ENCODE peak calls at places on chromosomes 5 and 9, in nine cellular contexts. P is GM23338; F is HCT116; O is CD4-positive, CD25-positive, alpha-beta regulatory T cell; I is mammary epithelial cell; X is left ventricle myocardium inferior; N is astrocyte; K is neural progenitor cell; E is adipocyte. L is an unnamed sample.
A peak's percentile ranks its signal among the peaks of the same experiment; 100 is the strongest.

GRCh38 chr9:134720796-134721195 is 79.2 kb downstream of the COL5A1 start:
- DNase-seq in K (no peak), N (no peak), X (peak; percentile 10), I (no peak), P (no peak), E (no peak), F (no peak), O (no peak), L (no peak)

GRCh38 chr5:32916648-32917047 is 205.5 kb downstream of the NPR3 start:
- DNase-seq in E (peak; percentile 66), X (no peak), K (peak; percentile 50), F (peak; percentile 32), O (no peak), I (peak; percentile 41), N (peak; percentile 13), P (peak; percentile 73), L (peak; percentile 84)

GRCh38 chr5:56814361-56814962 is 887 bp upstream of the MAP3K1 start:
- DNase-seq in I (no peak), K (peak; percentile 66), O (peak; percentile 62), E (peak; percentile 63), X (peak; percentile 44), P (peak; percentile 60), F (no peak), N (no peak), L (peak; percentile 78)

GRCh38 chr5:142500506-142500905 is 175.7 kb upstream of the SPRY4 start:
- DNase-seq in K (no peak), I (no peak), X (no peak), P (no peak), N (no peak), F (no peak), O (no peak), E (no peak), L (no peak)

GRCh38 chr9:69812068-69813000 is 8.3 kb upstream of the CFAP95 start:
- DNase-seq in O (no peak), K (no peak), F (no peak), E (no peak), P (no peak), X (no peak), I (no peak), N (no peak), L (no peak)

GRCh38 chr5:79512692-79513518 is 1.0 kb downstream of the HOMER1 start:
- DNase-seq in P (peak; percentile 64), O (peak; percentile 19), K (peak; percentile 41), E (peak; percentile 68), X (no peak), N (no peak), I (peak; percentile 48), F (no peak), L (peak; percentile 50)

GRCh38 chr5:67268233-67269011 is 71.8 kb upstream of the CD180 start:
- DNase-seq in O (no peak), K (peak; percentile 71), F (no peak), E (peak; percentile 97), I (peak; percentile 85), N (peak; percentile 91), X (peak; percentile 71), P (no peak), L (no peak)

GRCh38 chr9:82354260-82354659 is 365.7 kb downstream of the SPATA31D1 start:
- DNase-seq in P (no peak), O (no peak), F (no peak), E (peak; percentile 64), K (no peak), X (no peak), N (peak; percentile 96), I (peak; percentile 97), L (no peak)

GRCh38 chr9:129749575-129749974 is 3.3 kb downstream of the PTGES start:
- DNase-seq in N (no peak), F (no peak), P (no peak), E (no peak), X (no peak), I (no peak), O (no peak), K (no peak), L (no peak)

DNA sequence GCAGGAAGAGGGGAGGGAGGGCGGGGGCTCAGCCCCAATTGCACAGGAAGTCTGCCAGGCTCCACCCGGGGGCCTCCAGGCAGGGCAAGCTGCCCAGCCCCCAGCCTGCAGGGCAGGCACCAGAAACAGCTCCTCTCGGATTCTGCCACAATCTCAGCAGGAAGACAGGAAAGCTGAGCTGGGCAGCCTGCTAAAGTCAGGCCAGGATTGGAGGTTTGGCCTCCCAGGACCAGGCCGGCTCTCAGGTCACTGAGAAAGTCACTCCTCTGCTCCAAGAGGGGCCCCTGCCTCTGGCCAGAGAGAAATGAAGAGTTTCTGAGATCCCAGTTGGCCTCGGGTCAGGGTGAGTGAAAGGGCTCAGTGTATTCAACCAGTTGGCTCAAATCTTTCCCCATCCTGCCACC is 54.6 kb upstream of the STXBP1 start:
- DNase-seq in I (no peak), F (no peak), O (peak; percentile 74), X (no peak), P (no peak), N (no peak), E (peak; percentile 83), K (peak; percentile 53), L (no peak)
- H3K4me1 ChIP-seq in I (peaks cover 79% of the 10 kb centered on the region), F (peaks cover 74% of the 10 kb centered on the region), O (peaks cover 49% of the 10 kb centered on the region), X (peaks cover 89% of the 10 kb centered on the region), P (peaks cover 18% of the 10 kb centered on the region), N (peaks cover 74% of the 10 kb centered on the region), E (peaks cover 65% of the 10 kb centered on the region), K (peaks cover 40% of the 10 kb centered on the region), L (peaks cover 15% of the 10 kb centered on the region)

GRCh38 chr5:11306365-11306764 is 545.3 kb upstream of the DAP start:
- DNase-seq in P (no peak), O (no peak), X (no peak), F (no peak), N (no peak), E (no peak), I (no peak), K (no peak), L (no peak)

GRCh38 chr5:11311731-11312130 is 550.7 kb upstream of the DAP start:
- DNase-seq in X (no peak), N (no peak), I (no peak), E (no peak), O (no peak), P (no peak), F (no peak), K (no peak), L (no peak)

GRCh38 chr5:11310158-11310557 is 549.1 kb upstream of the DAP start:
- DNase-seq in P (no peak), I (no peak), X (no peak), F (no peak), K (no peak), E (no peak), O (no peak), N (no peak), L (no peak)

DNA sequence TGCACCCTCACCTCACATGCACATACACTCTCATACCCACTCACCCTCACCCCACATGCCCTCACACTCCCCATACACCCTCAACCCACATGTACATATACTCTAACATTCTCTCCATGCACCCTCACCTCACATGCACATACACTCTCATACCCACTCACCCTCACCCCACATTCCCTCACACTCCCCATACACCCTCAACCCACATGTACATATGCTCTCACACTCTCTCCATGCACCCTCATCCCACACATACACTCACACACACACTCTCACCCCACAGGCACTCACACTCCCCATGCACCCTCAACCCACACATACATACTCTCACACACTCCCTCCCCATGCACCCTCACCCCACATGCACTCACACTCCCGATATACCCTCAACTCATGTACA is 550.2 kb upstream of the DAP start:
- DNase-seq in O (no peak), K (no peak), N (no peak), E (no peak), X (no peak), I (no peak), P (no peak), F (no peak), L (no peak)
- H3K4me1 ChIP-seq in O (no peaks in the 10 kb centered on the region), K (no peaks in the 10 kb centered on the region), N (no peaks in the 10 kb centered on the region), E (no peaks in the 10 kb centered on the region), X (peaks cover 5% of the 10 kb centered on the region), I (no peaks in the 10 kb centered on the region), P (no peaks in the 10 kb centered on the region), F (no peaks in the 10 kb centered on the region), L (no peaks in the 10 kb centered on the region)

GRCh38 chr9:136860529-136860928 is 5.6 kb downstream of the EDF1 start:
- DNase-seq in O (no peak), N (no peak), E (no peak), P (no peak), F (no peak), X (no peak), K (no peak), I (no peak), L (peak; percentile 38)

GRCh38 chr9:136859821-136860269 is 6.3 kb downstream of the EDF1 start:
- DNase-seq in X (peak; percentile 13), N (no peak), E (no peak), I (no peak), K (no peak), F (no peak), O (no peak), P (no peak), L (peak; percentile 42)

GRCh38 chr9:136861874-136862457 is 4.1 kb downstream of the EDF1 start:
- DNase-seq in F (no peak), X (no peak), E (no peak), I (no peak), K (no peak), N (no peak), O (no peak), P (no peak), L (peak; percentile 29)

GRCh38 chr9:136862849-136863622 is 3.1 kb downstream of the EDF1 start:
- DNase-seq in E (no peak), N (no peak), P (no peak), O (no peak), X (peak; percentile 8), I (no peak), K (no peak), F (no peak), L (peak; percentile 29)

GRCh38 chr9:136860933-136861873 is 4.9 kb downstream of the EDF1 start:
- DNase-seq in N (no peak), O (no peak), F (no peak), E (no peak), X (peak; percentile 8), I (no peak), P (no peak), K (no peak), L (peak; percentile 44)
- H3K4me1 ChIP-seq in N (peaks cover 13% of the 10 kb centered on the region), O (peaks cover 11% of the 10 kb centered on the region), F (peaks cover 6% of the 10 kb centered on the region), E (peaks cover 22% of the 10 kb centered on the region), X (peaks cover 53% of the 10 kb centered on the region), I (peaks cover 17% of the 10 kb centered on the region), P (peaks cover 3% of the 10 kb centered on the region), K (peaks cover 7% of the 10 kb centered on the region), L (no peaks in the 10 kb centered on the region)

DNA sequence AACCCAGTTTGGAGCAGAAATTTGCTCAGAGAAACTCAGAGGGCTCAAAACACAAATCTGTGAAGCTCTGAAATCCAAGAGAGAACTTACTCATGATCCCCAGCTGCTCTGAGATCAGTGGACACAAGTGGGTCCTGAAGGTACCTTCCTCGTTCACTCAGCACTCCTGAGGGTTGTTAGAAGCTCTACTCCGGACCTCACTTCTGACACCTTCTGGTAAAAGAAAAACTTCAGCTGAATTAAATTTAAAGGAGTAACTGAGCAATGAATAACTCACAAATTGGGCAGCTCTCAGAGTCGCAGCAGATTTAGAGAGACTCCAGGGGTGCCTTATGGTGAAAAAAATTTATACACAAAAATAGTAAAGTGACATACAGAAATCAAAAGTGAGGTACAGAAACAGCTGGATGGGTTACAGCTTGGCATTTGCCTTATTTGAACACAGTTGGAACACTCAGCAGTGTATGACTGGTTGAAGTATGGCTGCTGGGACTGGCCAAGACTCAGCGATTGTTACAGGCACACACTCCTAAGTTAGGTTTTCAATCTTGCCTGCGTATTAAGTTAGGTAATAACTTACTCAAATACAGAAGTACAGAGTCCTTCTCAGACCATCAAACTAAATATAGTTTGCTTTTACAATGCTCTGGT is 32.5 kb downstream of the INSL4 start:
- DNase-seq in P (peak; percentile 60), X (no peak), I (peak; percentile 25), F (peak; percentile 12), N (peak; percentile 14), K (peak; percentile 32), E (no peak), O (peak; percentile 11), L (peak; percentile 54)
- H3K4me1 ChIP-seq in P (peaks cover 9% of the 10 kb centered on the region), X (no peaks in the 10 kb centered on the region), I (peaks cover 3% of the 10 kb centered on the region), F (no peaks in the 10 kb centered on the region), N (peaks cover 7% of the 10 kb centered on the region), K (no peaks in the 10 kb centered on the region), E (peaks cover 15% of the 10 kb centered on the region), O (no peaks in the 10 kb centered on the region), L (no peaks in the 10 kb centered on the region)